ENCODE peak calls at places on chromosomes 4 and X, in eight cellular contexts. One of them, this sample, is unnamed.

GRCh38 chr4:72525938-72526337 is 43.1 kb downstream of the ADAMTS3 start:
- DNase-seq in sigmoid colon: no peak
- DNase-seq in SJSA1: no peak
- DNase-seq in stomach: no peak
- DNase-seq in CD8-positive, alpha-beta T cell: no peak
- DNase-seq in pancreas: no peak
- DNase-seq in neuronal stem cell: no peak
- DNase-seq in upper lobe of left lung: no peak
- DNase-seq in this sample: peak

GRCh38 chr4:80091688-80092087 is 18.7 kb upstream of the ANTXR2 start:
- DNase-seq in sigmoid colon: no peak
- DNase-seq in SJSA1: no peak
- DNase-seq in stomach: no peak
- DNase-seq in CD8-positive, alpha-beta T cell: no peak
- DNase-seq in pancreas: no peak
- DNase-seq in neuronal stem cell: no peak
- DNase-seq in upper lobe of left lung: no peak
- DNase-seq in this sample: no peak

GRCh38 chr4:67106846-67107467 is 438.3 kb downstream of the CENPC start:
- DNase-seq in sigmoid colon: no peak
- DNase-seq in SJSA1: no peak
- DNase-seq in stomach: no peak
- DNase-seq in CD8-positive, alpha-beta T cell: no peak
- DNase-seq in pancreas: no peak
- DNase-seq in neuronal stem cell: no peak
- DNase-seq in upper lobe of left lung: no peak
- DNase-seq in this sample: no peak

GRCh38 chr4:99868126-99868596 is 26.1 kb downstream of the LAMTOR3 start:
- DNase-seq in sigmoid colon: no peak
- DNase-seq in SJSA1: peak
- DNase-seq in stomach: no peak
- DNase-seq in CD8-positive, alpha-beta T cell: no peak
- DNase-seq in pancreas: no peak
- DNase-seq in neuronal stem cell: no peak
- DNase-seq in upper lobe of left lung: no peak
- DNase-seq in this sample: no peak

GRCh38 chr4:4477796-4478195 is 64.1 kb downstream of the STX18 start:
- DNase-seq in sigmoid colon: no peak
- DNase-seq in SJSA1: no peak
- DNase-seq in stomach: no peak
- DNase-seq in CD8-positive, alpha-beta T cell: no peak
- DNase-seq in pancreas: no peak
- DNase-seq in neuronal stem cell: no peak
- DNase-seq in upper lobe of left lung: no peak
- DNase-seq in this sample: no peak

GRCh38 chr4:116925900-116926457 is 159.4 kb downstream of the TRAM1L1 start:
- DNase-seq in sigmoid colon: peak
- DNase-seq in SJSA1: no peak
- DNase-seq in stomach: peak
- DNase-seq in CD8-positive, alpha-beta T cell: no peak
- DNase-seq in pancreas: peak
- DNase-seq in neuronal stem cell: peak
- DNase-seq in upper lobe of left lung: peak
- DNase-seq in this sample: no peak

GRCh38 chr4:128286474-128287158 is 997 bp downstream of the PGRMC2 start:
- DNase-seq in sigmoid colon: no peak
- DNase-seq in SJSA1: peak
- DNase-seq in stomach: no peak
- DNase-seq in CD8-positive, alpha-beta T cell: no peak
- DNase-seq in pancreas: no peak
- DNase-seq in neuronal stem cell: peak
- DNase-seq in upper lobe of left lung: no peak
- DNase-seq in this sample: no peak

GRCh38 chrX:9875801-9876200 is 89.6 kb downstream of the SHROOM2 start:
- DNase-seq in sigmoid colon: no peak
- DNase-seq in SJSA1: no peak
- DNase-seq in stomach: no peak
- DNase-seq in CD8-positive, alpha-beta T cell: no peak
- DNase-seq in pancreas: no peak
- DNase-seq in neuronal stem cell: no peak
- DNase-seq in upper lobe of left lung: no peak
- DNase-seq in this sample: no peak

GRCh38 chr4:40550900-40551546 is 78.6 kb downstream of the RBM47 start:
- DNase-seq in sigmoid colon: no peak
- DNase-seq in SJSA1: peak
- DNase-seq in stomach: peak
- DNase-seq in CD8-positive, alpha-beta T cell: peak
- DNase-seq in pancreas: no peak
- DNase-seq in neuronal stem cell: no peak
- DNase-seq in upper lobe of left lung: no peak
- DNase-seq in this sample: no peak
- H3K4me3 ChIP-seq in sigmoid colon: peak
- H3K4me3 ChIP-seq in SJSA1: peak
- H3K4me3 ChIP-seq in stomach: peak
- H3K4me3 ChIP-seq in CD8-positive, alpha-beta T cell: peak
- H3K4me3 ChIP-seq in pancreas: no peak
- H3K4me3 ChIP-seq in neuronal stem cell: no peak
- H3K4me3 ChIP-seq in upper lobe of left lung: peak
- H3K4me3 ChIP-seq in this sample: peak

DNA sequence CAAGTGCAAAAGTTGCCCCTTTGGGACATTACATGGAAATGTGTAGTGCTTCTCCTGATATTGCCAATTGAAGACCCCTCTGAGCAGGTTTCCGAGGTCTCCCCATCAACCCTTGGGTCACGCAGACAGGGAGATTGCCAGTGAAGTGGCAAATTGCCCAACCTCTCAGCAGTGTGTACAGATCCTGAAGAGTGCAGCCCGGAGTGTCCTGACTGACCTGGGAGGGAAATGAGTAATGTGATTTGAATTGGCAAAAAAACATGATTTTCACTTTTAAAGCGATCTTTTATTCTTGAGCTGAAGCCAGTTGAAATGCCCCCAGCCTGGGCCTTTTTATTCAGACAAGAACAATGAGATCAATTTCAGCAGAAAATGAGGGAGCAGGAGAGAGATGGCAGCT is 401.8 kb downstream of the RAPGEF2 start:
- DNase-seq in sigmoid colon: no peak
- DNase-seq in SJSA1: no peak
- DNase-seq in stomach: no peak
- DNase-seq in CD8-positive, alpha-beta T cell: no peak
- DNase-seq in pancreas: no peak
- DNase-seq in neuronal stem cell: no peak
- DNase-seq in upper lobe of left lung: no peak
- DNase-seq in this sample: no peak
- H3K4me3 ChIP-seq in sigmoid colon: no peak
- H3K4me3 ChIP-seq in SJSA1: no peak
- H3K4me3 ChIP-seq in stomach: no peak
- H3K4me3 ChIP-seq in CD8-positive, alpha-beta T cell: no peak
- H3K4me3 ChIP-seq in pancreas: no peak
- H3K4me3 ChIP-seq in neuronal stem cell: no peak
- H3K4me3 ChIP-seq in upper lobe of left lung: no peak
- H3K4me3 ChIP-seq in this sample: no peak

GRCh38 chrX:15505104-15505503 is 4.5 kb downstream of the BMX start:
- DNase-seq in sigmoid colon: no peak
- DNase-seq in SJSA1: no peak
- DNase-seq in stomach: no peak
- DNase-seq in CD8-positive, alpha-beta T cell: no peak
- DNase-seq in pancreas: no peak
- DNase-seq in neuronal stem cell: no peak
- DNase-seq in upper lobe of left lung: no peak
- DNase-seq in this sample: no peak
- H3K4me3 ChIP-seq in sigmoid colon: no peak
- H3K4me3 ChIP-seq in SJSA1: no peak
- H3K4me3 ChIP-seq in stomach: no peak
- H3K4me3 ChIP-seq in CD8-positive, alpha-beta T cell: no peak
- H3K4me3 ChIP-seq in pancreas: no peak
- H3K4me3 ChIP-seq in neuronal stem cell: no peak
- H3K4me3 ChIP-seq in upper lobe of left lung: no peak
- H3K4me3 ChIP-seq in this sample: no peak

DNA sequence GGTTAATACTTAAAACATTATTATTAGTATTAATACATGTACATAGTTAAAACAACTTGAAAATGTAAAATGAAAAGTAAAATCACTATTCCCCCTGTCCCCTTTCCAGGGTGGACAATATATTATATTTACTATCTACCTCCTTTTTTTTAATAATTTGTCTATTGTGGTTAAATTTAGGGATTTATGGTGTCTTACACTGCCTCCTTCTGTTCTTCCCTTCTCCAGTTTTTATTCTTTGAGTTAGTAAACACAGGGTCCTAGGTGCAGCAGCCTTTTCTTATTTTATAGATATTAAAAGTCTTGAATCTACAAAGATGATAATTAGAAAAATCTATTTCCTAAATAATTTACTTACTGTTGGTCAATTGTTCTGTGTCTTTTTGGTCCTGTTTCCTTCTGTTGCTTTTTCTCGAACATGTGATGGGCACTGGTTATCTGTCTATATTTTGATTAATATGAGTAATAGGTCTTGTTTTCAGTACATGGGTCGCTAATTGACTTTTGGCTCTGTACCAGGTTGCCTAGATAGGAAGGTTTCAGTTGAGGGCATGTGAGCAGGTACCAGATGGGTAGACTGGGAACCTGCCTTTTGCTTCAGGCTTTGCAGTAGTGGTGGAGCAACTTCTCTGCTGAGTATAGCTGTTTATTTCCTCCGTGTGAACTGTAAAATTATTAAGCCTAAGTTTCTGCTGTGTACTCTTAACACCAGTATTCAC is 1.1 kb downstream of the NUDT9 start:
- DNase-seq in sigmoid colon: no peak
- DNase-seq in SJSA1: no peak
- DNase-seq in stomach: no peak
- DNase-seq in CD8-positive, alpha-beta T cell: no peak
- DNase-seq in pancreas: no peak
- DNase-seq in neuronal stem cell: no peak
- DNase-seq in upper lobe of left lung: no peak
- DNase-seq in this sample: no peak
- H3K4me3 ChIP-seq in sigmoid colon: peak
- H3K4me3 ChIP-seq in SJSA1: peak
- H3K4me3 ChIP-seq in stomach: peak
- H3K4me3 ChIP-seq in CD8-positive, alpha-beta T cell: peak
- H3K4me3 ChIP-seq in pancreas: peak
- H3K4me3 ChIP-seq in neuronal stem cell: no peak
- H3K4me3 ChIP-seq in upper lobe of left lung: peak
- H3K4me3 ChIP-seq in this sample: peak

DNA sequence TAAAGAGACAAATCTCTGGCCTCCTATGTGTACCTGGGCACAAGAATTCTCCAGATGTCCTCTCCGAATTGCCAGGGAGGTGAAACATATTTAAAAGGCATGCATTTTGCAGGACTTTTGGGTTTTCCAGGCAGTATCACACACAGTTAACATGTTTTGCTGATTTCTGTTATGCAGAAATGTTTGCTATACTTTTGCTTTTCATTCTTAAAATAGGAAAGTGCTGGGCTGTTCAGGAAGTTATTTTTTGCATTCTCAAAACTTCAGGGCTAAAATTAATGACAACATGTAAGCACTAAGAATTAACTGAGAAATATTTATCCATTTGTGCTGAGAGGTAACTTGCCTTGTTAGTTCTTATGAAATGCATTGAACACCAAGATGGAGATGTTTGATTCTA is 390.7 kb upstream of the CTSO start:
- DNase-seq in sigmoid colon: no peak
- DNase-seq in SJSA1: no peak
- DNase-seq in stomach: no peak
- DNase-seq in CD8-positive, alpha-beta T cell: no peak
- DNase-seq in pancreas: no peak
- DNase-seq in neuronal stem cell: no peak
- DNase-seq in upper lobe of left lung: no peak
- DNase-seq in this sample: no peak
- H3K4me3 ChIP-seq in sigmoid colon: no peak
- H3K4me3 ChIP-seq in SJSA1: no peak
- H3K4me3 ChIP-seq in stomach: no peak
- H3K4me3 ChIP-seq in CD8-positive, alpha-beta T cell: no peak
- H3K4me3 ChIP-seq in pancreas: no peak
- H3K4me3 ChIP-seq in neuronal stem cell: no peak
- H3K4me3 ChIP-seq in upper lobe of left lung: no peak
- H3K4me3 ChIP-seq in this sample: no peak

GRCh38 chr4:104462647-104463046 is 32.0 kb downstream of the CXXC4 start:
- DNase-seq in sigmoid colon: no peak
- DNase-seq in SJSA1: no peak
- DNase-seq in stomach: no peak
- DNase-seq in CD8-positive, alpha-beta T cell: no peak
- DNase-seq in pancreas: no peak
- DNase-seq in neuronal stem cell: no peak
- DNase-seq in upper lobe of left lung: no peak
- DNase-seq in this sample: no peak
- H3K4me3 ChIP-seq in sigmoid colon: no peak
- H3K4me3 ChIP-seq in SJSA1: no peak
- H3K4me3 ChIP-seq in stomach: no peak
- H3K4me3 ChIP-seq in CD8-positive, alpha-beta T cell: no peak
- H3K4me3 ChIP-seq in pancreas: no peak
- H3K4me3 ChIP-seq in neuronal stem cell: no peak
- H3K4me3 ChIP-seq in upper lobe of left lung: no peak
- H3K4me3 ChIP-seq in this sample: no peak

GRCh38 chr4:142473960-142474338 is 372.2 kb downstream of the INPP4B start:
- DNase-seq in sigmoid colon: peak
- DNase-seq in SJSA1: no peak
- DNase-seq in stomach: no peak
- DNase-seq in CD8-positive, alpha-beta T cell: no peak
- DNase-seq in pancreas: no peak
- DNase-seq in neuronal stem cell: no peak
- DNase-seq in upper lobe of left lung: no peak
- DNase-seq in this sample: no peak

GRCh38 chr4:142475663-142476062 is 370.4 kb downstream of the INPP4B start:
- DNase-seq in sigmoid colon: no peak
- DNase-seq in SJSA1: no peak
- DNase-seq in stomach: no peak
- DNase-seq in CD8-positive, alpha-beta T cell: no peak
- DNase-seq in pancreas: no peak
- DNase-seq in neuronal stem cell: no peak
- DNase-seq in upper lobe of left lung: no peak
- DNase-seq in this sample: no peak

GRCh38 chr4:142474398-142475087 is 371.6 kb downstream of the INPP4B start:
- DNase-seq in sigmoid colon: no peak
- DNase-seq in SJSA1: no peak
- DNase-seq in stomach: peak
- DNase-seq in CD8-positive, alpha-beta T cell: no peak
- DNase-seq in pancreas: peak
- DNase-seq in neuronal stem cell: no peak
- DNase-seq in upper lobe of left lung: no peak
- DNase-seq in this sample: no peak

DNA sequence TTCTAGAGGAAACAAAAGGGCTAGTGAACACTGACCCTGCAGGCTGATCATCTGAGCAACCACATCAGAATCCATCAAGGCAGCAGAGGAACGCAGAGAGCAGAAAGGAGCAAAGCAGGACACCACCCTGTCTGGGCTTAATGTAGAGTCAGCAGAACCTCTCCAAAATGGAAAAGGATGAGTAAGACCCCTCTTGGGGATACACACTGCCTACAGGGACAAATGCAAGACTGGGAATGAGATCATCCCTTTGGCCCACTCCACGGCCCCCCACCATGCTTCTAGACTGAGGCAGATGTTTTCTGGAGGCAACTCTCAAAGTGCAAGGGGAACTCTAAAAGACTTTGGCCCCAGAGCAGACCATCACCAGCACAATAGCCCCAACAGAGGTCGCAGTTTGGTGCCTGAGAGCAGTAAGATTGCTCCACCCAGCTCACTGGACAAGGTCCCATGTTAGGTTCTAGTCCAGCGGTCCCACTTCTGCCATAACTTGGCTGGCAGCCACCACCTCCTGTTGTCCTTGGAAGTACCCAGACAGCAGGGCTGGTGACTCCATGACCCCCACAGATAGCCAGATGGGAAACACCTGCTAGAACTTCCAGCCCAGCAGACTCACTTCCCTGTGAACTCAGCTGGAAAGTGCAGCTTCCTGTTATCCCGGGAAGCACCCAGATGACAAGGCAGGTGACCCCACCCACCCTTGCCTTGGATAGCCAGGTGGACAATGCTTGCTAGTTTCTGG is 372.7 kb downstream of the INPP4B start:
- DNase-seq in sigmoid colon: peak
- DNase-seq in SJSA1: no peak
- DNase-seq in stomach: no peak
- DNase-seq in CD8-positive, alpha-beta T cell: no peak
- DNase-seq in pancreas: peak
- DNase-seq in neuronal stem cell: no peak
- DNase-seq in upper lobe of left lung: no peak
- DNase-seq in this sample: peak
- H3K4me3 ChIP-seq in sigmoid colon: no peak
- H3K4me3 ChIP-seq in SJSA1: no peak
- H3K4me3 ChIP-seq in stomach: no peak
- H3K4me3 ChIP-seq in CD8-positive, alpha-beta T cell: no peak
- H3K4me3 ChIP-seq in pancreas: no peak
- H3K4me3 ChIP-seq in neuronal stem cell: no peak
- H3K4me3 ChIP-seq in upper lobe of left lung: no peak
- H3K4me3 ChIP-seq in this sample: no peak

This sample was measured in heart left ventricle.